ENCODE peak calls at places on chromosomes 5 and 9, in eight cellular contexts. S is Karpas-422, J is SK-N-SH, V is HCT116, A is MM.1S, D is OCI-LY7, Q is GM23248, M is GM23338. L is an unnamed sample.
A peak's percentile ranks its signal among the peaks of the same experiment; 100 is the strongest.

GRCh38 chr5:170681013-170681433 is 102.5 kb upstream of the GABRP start:
- DNase-seq in D (no peak), V (no peak), A (peak; percentile 64), J (peak; percentile 57), S (no peak), M (peak; percentile 92), Q (peak; percentile 55), L (no peak)

GRCh38 chr5:145938699-145939531 is 2.5 kb downstream of the SH3RF2 start:
- DNase-seq in J (peak; percentile 62), M (no peak), A (no peak), V (no peak), D (no peak), Q (no peak), S (no peak), L (peak; percentile 41)

GRCh38 chr5:109411627-109412026 is 1.9 kb upstream of the PJA2 start:
- DNase-seq in D (no peak), M (no peak), A (peak; percentile 7), S (no peak), V (peak; percentile 24), J (no peak), Q (peak; percentile 93), L (no peak)

GRCh38 chr5:32506809-32507208 is 62.3 kb upstream of the ZFR start:
- DNase-seq in Q (peak; percentile 94), A (no peak), V (no peak), M (no peak), D (no peak), S (no peak), J (no peak), L (no peak)

GRCh38 chr5:170501361-170501760 is 2.5 kb upstream of the KCNIP1 start:
- DNase-seq in A (no peak), S (peak; percentile 94), M (no peak), Q (no peak), V (no peak), D (no peak), J (no peak), L (no peak)

GRCh38 chr9:69380811-69381210 is 55.8 kb downstream of the ENTREP1 start:
- DNase-seq in D (no peak), J (no peak), V (no peak), M (no peak), S (no peak), Q (peak; percentile 32), A (no peak), L (no peak)

GRCh38 chr9:113614843-113615648 is 151.5 kb downstream of the RGS3 start:
- DNase-seq in D (no peak), Q (peak; percentile 80), V (no peak), J (no peak), S (no peak), M (no peak), A (no peak), L (no peak)

GRCh38 chr9:80134487-80134886 is 562.7 kb downstream of the TLE4 start:
- DNase-seq in M (no peak), D (no peak), A (no peak), V (no peak), J (no peak), Q (no peak), S (no peak), L (no peak)

GRCh38 chr5:78063495-78063894 is 231.0 kb downstream of the AP3B1 start:
- DNase-seq in D (no peak), V (no peak), M (no peak), J (no peak), A (no peak), S (no peak), Q (no peak), L (no peak)

GRCh38 chr9:129338701-129339445 is 160.8 kb upstream of the IER5L start:
- DNase-seq in Q (peak; percentile 57), J (no peak), D (no peak), A (no peak), S (no peak), V (no peak), M (no peak), L (no peak)

GRCh38 chr5:68141494-68141893 is 74.1 kb upstream of the PIK3R1 start:
- DNase-seq in S (no peak), Q (peak; percentile 65), J (no peak), M (no peak), A (peak; percentile 32), D (peak; percentile 11), V (no peak), L (no peak)

GRCh38 chr9:18824095-18824666 is 208.8 kb downstream of the SAXO1 start:
- DNase-seq in A (no peak), Q (peak; percentile 7), D (no peak), J (peak; percentile 10), M (peak; percentile 51), V (no peak), S (no peak), L (no peak)

GRCh38 chr5:92559331-92559730 is 1021.7 kb downstream of the NR2F1-AS1 start:
- DNase-seq in S (no peak), J (no peak), Q (no peak), D (no peak), M (no peak), V (no peak), A (no peak), L (no peak)

GRCh38 chr9:124660341-124660801 is 110.7 kb downstream of the NR6A1 start:
- DNase-seq in V (no peak), A (no peak), D (peak; percentile 16), S (no peak), M (peak; percentile 25), J (peak; percentile 22), Q (peak; percentile 72), L (peak; percentile 41)
- H3K9me2 ChIP-seq in V (no peaks in the 10 kb centered on the region), A (no peaks in the 10 kb centered on the region), D (no peaks in the 10 kb centered on the region), S (no peaks in the 10 kb centered on the region), M (no peaks in the 10 kb centered on the region), J (no peaks in the 10 kb centered on the region), Q (no peaks in the 10 kb centered on the region), L (no peaks in the 10 kb centered on the region)

DNA sequence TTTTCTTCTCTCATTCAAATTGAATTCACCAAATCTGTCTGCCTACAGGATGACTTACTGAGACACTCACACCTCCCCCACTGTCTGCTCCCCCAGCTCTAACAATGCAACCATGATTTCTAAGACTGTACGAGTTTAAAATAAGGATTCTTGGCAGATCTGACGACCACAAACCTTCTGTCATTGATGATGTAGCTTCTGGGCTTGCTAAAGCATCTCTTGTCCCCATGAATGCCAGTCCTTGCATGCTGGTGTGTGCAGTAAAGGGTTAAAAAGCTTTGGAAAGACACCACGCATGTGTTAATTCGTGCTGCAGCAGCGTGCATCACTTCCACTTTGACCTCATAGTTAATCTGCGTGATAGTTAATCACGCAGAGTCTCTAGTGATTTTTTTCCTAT is 435 bp upstream of the GABRG2 start:
- DNase-seq in M (peak; percentile 25), V (no peak), J (no peak), Q (no peak), S (no peak), A (no peak), D (no peak), L (no peak)
- H3K4me3 ChIP-seq in M (peak overlapping the region; percentile 84), V (no peak overlapping the region), J (no peak overlapping the region), Q (no peak overlapping the region), S (no peak overlapping the region), A (no peak overlapping the region), D (no peak overlapping the region), L (no peak overlapping the region)

GRCh38 chr5:57902035-57902434 is 419.4 kb upstream of the ACTBL2 start:
- DNase-seq in S (no peak), V (no peak), A (no peak), Q (no peak), D (no peak), M (no peak), J (no peak), L (no peak)
- H3K4me1 ChIP-seq in S (no peaks in the 10 kb centered on the region), V (no peaks in the 10 kb centered on the region), A (no peaks in the 10 kb centered on the region), Q (no peaks in the 10 kb centered on the region), D (no peaks in the 10 kb centered on the region), M (no peaks in the 10 kb centered on the region), J (peaks cover 3% of the 10 kb centered on the region), L (peaks cover 6% of the 10 kb centered on the region)

DNA sequence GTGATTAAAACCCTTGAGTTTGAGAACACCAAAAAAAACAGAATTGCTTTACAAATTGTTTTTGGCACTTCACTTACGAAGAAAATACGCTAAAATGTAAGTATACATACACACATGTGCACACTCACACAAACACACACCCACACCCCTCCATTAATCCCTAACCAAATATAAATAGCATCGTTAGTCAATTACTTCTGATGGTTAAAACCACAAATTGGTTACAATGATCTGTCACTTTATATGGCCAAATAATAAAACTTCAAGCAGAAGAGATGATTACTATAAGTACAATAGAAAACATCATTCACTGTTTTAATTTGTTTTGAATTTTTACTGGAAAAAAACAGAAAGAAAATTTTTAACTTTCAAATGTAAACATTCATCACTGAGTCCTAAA is 103.5 kb downstream of the NFIB start:
- DNase-seq in Q (no peak), M (no peak), V (no peak), D (no peak), J (no peak), A (no peak), S (no peak), L (no peak)
- H3K9me2 ChIP-seq in Q (no peaks in the 10 kb centered on the region), M (no peaks in the 10 kb centered on the region), V (no peaks in the 10 kb centered on the region), D (no peaks in the 10 kb centered on the region), J (no peaks in the 10 kb centered on the region), A (no peaks in the 10 kb centered on the region), S (no peaks in the 10 kb centered on the region), L (no peaks in the 10 kb centered on the region)

DNA sequence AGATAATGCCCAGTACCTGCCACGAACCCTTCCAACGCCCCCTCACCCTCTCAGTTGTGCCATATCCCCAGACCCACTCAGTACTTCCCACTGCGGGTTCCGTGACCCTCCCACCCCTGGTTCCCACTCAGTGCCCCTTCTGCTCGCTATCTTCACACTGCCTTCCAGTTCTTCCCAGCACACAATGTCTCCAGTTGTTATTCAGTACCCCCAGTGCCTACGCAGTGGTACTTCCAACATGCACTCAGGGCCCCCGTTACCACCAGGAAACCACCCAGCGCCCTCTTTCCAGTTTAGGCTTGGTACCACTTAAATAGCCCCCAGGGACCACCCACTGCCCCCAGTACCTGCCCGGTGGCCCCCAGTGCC is 30.6 kb upstream of the PSD2 start:
- DNase-seq in V (no peak), A (no peak), Q (no peak), M (no peak), S (no peak), J (no peak), D (no peak), L (no peak)
- H3K4me3 ChIP-seq in V (no peak overlapping the region), A (peak overlapping the region; percentile 76), Q (no peak overlapping the region), M (peak overlapping the region; percentile 79), S (no peak overlapping the region), J (no peak overlapping the region), D (peak overlapping the region; percentile 69), L (no peak overlapping the region)

DNA sequence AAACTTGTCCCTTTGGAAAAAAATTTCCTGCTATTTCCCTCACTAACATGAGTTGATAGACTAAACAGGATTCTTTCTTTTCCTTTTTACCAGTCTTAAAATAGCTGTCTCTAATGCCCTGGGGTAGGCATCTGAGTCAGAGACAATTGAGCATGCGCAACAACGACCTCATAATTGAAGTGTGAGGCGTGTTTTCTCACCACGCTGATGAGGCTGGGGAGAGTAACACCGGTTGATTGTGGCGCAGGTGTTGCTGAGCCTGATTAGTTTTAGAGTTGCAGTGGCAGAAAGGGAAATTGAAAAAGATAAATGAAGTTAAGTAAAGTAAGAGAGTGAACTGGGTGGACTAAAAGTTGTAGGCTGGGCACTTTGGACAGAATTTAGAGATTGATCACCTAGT is 213.7 kb downstream of the TLR4 start:
- DNase-seq in V (no peak), J (no peak), S (no peak), M (no peak), D (no peak), Q (no peak), A (no peak), L (no peak)
- H3K4me1 ChIP-seq in V (no peaks in the 10 kb centered on the region), J (peaks cover 3% of the 10 kb centered on the region), S (no peaks in the 10 kb centered on the region), M (no peaks in the 10 kb centered on the region), D (no peaks in the 10 kb centered on the region), Q (no peaks in the 10 kb centered on the region), A (no peaks in the 10 kb centered on the region), L (no peaks in the 10 kb centered on the region)

L was measured in PC-9.